ENCODE peak calls at places on chromosomes 4 and X, in seven cellular contexts. One of them, this sample, is unnamed. For H3K36me3, the result is how much of the 10 kb centered on the place peaks cover.

GRCh38 chr4:140168474-140168873 is 14.5 kb upstream of the MAML3 start:
- DNase-seq in HepG2: no peak
- DNase-seq in uterus: no peak
- DNase-seq in GM12878: no peak
- DNase-seq in body of pancreas: no peak
- DNase-seq in esophagus muscularis mucosa: no peak
- DNase-seq in right lobe of liver: no peak
- DNase-seq in this sample: no peak

GRCh38 chr4:167715176-167715575 is 377.2 kb upstream of the ANXA10 start:
- DNase-seq in esophagus muscularis mucosa: no peak
- DNase-seq in GM12878: no peak
- DNase-seq in body of pancreas: no peak
- DNase-seq in uterus: no peak
- DNase-seq in HepG2: no peak
- DNase-seq in right lobe of liver: no peak
- DNase-seq in this sample: no peak

GRCh38 chr4:5816101-5816500 is 76.8 kb downstream of the CRMP1 start:
- DNase-seq in GM12878: no peak
- DNase-seq in esophagus muscularis mucosa: no peak
- DNase-seq in HepG2: no peak
- DNase-seq in uterus: no peak
- DNase-seq in right lobe of liver: no peak
- DNase-seq in body of pancreas: no peak
- DNase-seq in this sample: no peak

GRCh38 chrX:17830211-17830610 is 30.9 kb downstream of the RAI2 start:
- DNase-seq in HepG2: no peak
- DNase-seq in esophagus muscularis mucosa: no peak
- DNase-seq in body of pancreas: no peak
- DNase-seq in GM12878: no peak
- DNase-seq in right lobe of liver: no peak
- DNase-seq in uterus: no peak
- DNase-seq in this sample: no peak

GRCh38 chr4:73099143-73099542 is 29.6 kb upstream of the COX18 start:
- DNase-seq in HepG2: no peak
- DNase-seq in GM12878: no peak
- DNase-seq in uterus: no peak
- DNase-seq in body of pancreas: no peak
- DNase-seq in right lobe of liver: no peak
- DNase-seq in esophagus muscularis mucosa: no peak
- DNase-seq in this sample: no peak

GRCh38 chrX:48468693-48469691 is 1.1 kb downstream of the SLC38A5 start:
- DNase-seq in GM12878: no peak
- DNase-seq in esophagus muscularis mucosa: no peak
- DNase-seq in uterus: no peak
- DNase-seq in HepG2: no peak
- DNase-seq in body of pancreas: no peak
- DNase-seq in right lobe of liver: peak
- DNase-seq in this sample: peak

GRCh38 chr4:164977243-164978164 is at the start of gene TRIM61:
- DNase-seq in uterus: no peak
- DNase-seq in HepG2: no peak
- DNase-seq in body of pancreas: no peak
- DNase-seq in GM12878: peak
- DNase-seq in right lobe of liver: peak
- DNase-seq in esophagus muscularis mucosa: peak
- DNase-seq in this sample: peak

GRCh38 chr4:184705692-184706091 is 28.2 kb downstream of the CENPU start:
- DNase-seq in esophagus muscularis mucosa: no peak
- DNase-seq in HepG2: no peak
- DNase-seq in body of pancreas: no peak
- DNase-seq in GM12878: no peak
- DNase-seq in right lobe of liver: no peak
- DNase-seq in uterus: no peak
- DNase-seq in this sample: no peak

GRCh38 chrX:68932611-68933010 is 103.8 kb downstream of the EFNB1 start:
- DNase-seq in right lobe of liver: no peak
- DNase-seq in body of pancreas: no peak
- DNase-seq in esophagus muscularis mucosa: no peak
- DNase-seq in GM12878: no peak
- DNase-seq in HepG2: no peak
- DNase-seq in uterus: no peak
- DNase-seq in this sample: no peak

GRCh38 chrX:103304705-103305104 is 6.1 kb downstream of the BEX2 start:
- DNase-seq in uterus: no peak
- DNase-seq in right lobe of liver: no peak
- DNase-seq in GM12878: no peak
- DNase-seq in body of pancreas: no peak
- DNase-seq in esophagus muscularis mucosa: no peak
- DNase-seq in HepG2: no peak
- DNase-seq in this sample: no peak

GRCh38 chr4:85968945-85969830 is 390.7 kb downstream of the MAPK10 start:
- DNase-seq in uterus: no peak
- DNase-seq in GM12878: no peak
- DNase-seq in esophagus muscularis mucosa: no peak
- DNase-seq in right lobe of liver: no peak
- DNase-seq in HepG2: peak
- DNase-seq in body of pancreas: no peak
- DNase-seq in this sample: peak

GRCh38 chrX:140918398-140919043 is 83.9 kb upstream of the SPANXB1 start:
- DNase-seq in HepG2: peak
- DNase-seq in GM12878: peak
- DNase-seq in uterus: no peak
- DNase-seq in body of pancreas: peak
- DNase-seq in right lobe of liver: no peak
- DNase-seq in esophagus muscularis mucosa: no peak
- DNase-seq in this sample: peak

GRCh38 chrX:30620980-30621716 is 32.1 kb upstream of the GK start:
- DNase-seq in right lobe of liver: no peak
- DNase-seq in esophagus muscularis mucosa: no peak
- DNase-seq in HepG2: no peak
- DNase-seq in uterus: peak
- DNase-seq in GM12878: no peak
- DNase-seq in body of pancreas: no peak
- DNase-seq in this sample: no peak

GRCh38 chr4:118834960-118835895 is 698 bp downstream of the SEC24D start:
- DNase-seq in esophagus muscularis mucosa: peak
- DNase-seq in uterus: peak
- DNase-seq in body of pancreas: peak
- DNase-seq in HepG2: peak
- DNase-seq in GM12878: peak
- DNase-seq in right lobe of liver: peak
- DNase-seq in this sample: peak
- TF ChIP-seq POLR2A in esophagus muscularis mucosa: no peak
- TF ChIP-seq POLR2A in uterus: peak
- TF ChIP-seq POLR2A in body of pancreas: peak
- TF ChIP-seq POLR2A in HepG2: peak
- TF ChIP-seq POLR2A in GM12878: peak
- TF ChIP-seq POLR2A in right lobe of liver: peak
- TF ChIP-seq POLR2A in this sample: peak

GRCh38 chr4:64911846-64912245 is 502.6 kb upstream of the TECRL start:
- DNase-seq in GM12878: no peak
- DNase-seq in right lobe of liver: no peak
- DNase-seq in uterus: no peak
- DNase-seq in esophagus muscularis mucosa: no peak
- DNase-seq in HepG2: no peak
- DNase-seq in body of pancreas: no peak
- DNase-seq in this sample: no peak
- H3K36me3 ChIP-seq in GM12878: under half
- H3K36me3 ChIP-seq in right lobe of liver: under half
- H3K36me3 ChIP-seq in uterus: under half
- H3K36me3 ChIP-seq in esophagus muscularis mucosa: under half
- H3K36me3 ChIP-seq in HepG2: under half
- H3K36me3 ChIP-seq in body of pancreas: under half
- H3K36me3 ChIP-seq in this sample: under half

DNA sequence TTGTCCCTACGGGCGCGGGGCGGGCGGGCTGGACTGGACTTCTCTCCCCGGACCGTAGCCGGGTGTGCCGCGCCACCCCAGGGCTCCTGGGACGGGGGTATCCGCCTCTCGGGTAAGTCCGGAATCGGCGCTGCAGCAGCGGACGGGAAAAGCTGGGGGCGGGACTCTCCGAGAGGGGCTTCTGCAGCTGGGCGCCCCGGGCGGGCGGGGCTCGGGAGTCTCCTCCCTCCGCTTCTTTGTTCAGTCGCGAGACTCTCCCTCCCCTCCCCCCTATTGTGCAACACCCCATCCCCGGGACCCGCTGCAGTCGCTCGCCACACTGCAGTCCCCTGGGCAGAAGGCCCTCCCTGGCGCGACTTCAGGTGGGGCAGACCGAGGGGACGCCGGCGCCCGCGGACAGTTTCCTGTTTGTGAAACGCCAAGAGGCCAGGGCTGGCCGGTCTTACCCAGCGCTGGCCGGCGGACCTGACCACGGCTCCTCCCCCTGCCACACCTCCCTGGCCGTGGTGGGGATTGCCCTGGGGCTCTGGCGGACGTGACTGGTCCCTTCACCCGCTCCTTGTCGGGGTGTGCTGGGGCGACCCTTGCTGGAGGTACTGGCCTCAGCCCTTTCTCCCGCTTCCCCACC is 966 bp downstream of the CCNG2 start:
- DNase-seq in right lobe of liver: peak
- DNase-seq in GM12878: peak
- DNase-seq in uterus: peak
- DNase-seq in body of pancreas: peak
- DNase-seq in esophagus muscularis mucosa: peak
- DNase-seq in HepG2: peak
- DNase-seq in this sample: peak
- TF ChIP-seq POLR2A in right lobe of liver: no peak
- TF ChIP-seq POLR2A in GM12878: peak
- TF ChIP-seq POLR2A in uterus: peak
- TF ChIP-seq POLR2A in body of pancreas: peak
- TF ChIP-seq POLR2A in esophagus muscularis mucosa: peak
- TF ChIP-seq POLR2A in HepG2: no peak
- TF ChIP-seq POLR2A in this sample: no peak

DNA sequence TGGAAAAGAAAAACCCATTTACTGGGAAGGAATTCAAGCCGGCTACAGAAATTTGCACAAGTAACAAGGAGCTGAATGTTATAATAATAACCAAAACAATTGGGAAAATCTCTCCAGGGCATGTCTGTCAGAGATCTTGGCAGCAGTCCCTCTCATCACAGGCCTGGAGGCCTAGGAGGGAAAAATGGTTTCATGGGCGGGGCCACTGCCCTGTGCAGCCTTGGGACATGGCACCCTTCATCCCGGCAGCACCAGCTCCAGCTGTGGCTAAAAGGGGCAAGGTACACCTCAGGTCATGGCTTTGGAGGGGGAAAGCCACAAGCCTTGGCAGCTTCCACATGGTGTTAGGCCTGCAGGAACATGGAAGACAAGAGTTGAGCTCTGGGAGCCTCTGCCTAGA is 513.1 kb upstream of the CNKSR2 start:
- DNase-seq in GM12878: no peak
- DNase-seq in body of pancreas: no peak
- DNase-seq in esophagus muscularis mucosa: no peak
- DNase-seq in right lobe of liver: no peak
- DNase-seq in HepG2: no peak
- DNase-seq in uterus: no peak
- DNase-seq in this sample: no peak
- H3K36me3 ChIP-seq in GM12878: under half
- H3K36me3 ChIP-seq in body of pancreas: under half
- H3K36me3 ChIP-seq in esophagus muscularis mucosa: under half
- H3K36me3 ChIP-seq in right lobe of liver: under half
- H3K36me3 ChIP-seq in HepG2: under half
- H3K36me3 ChIP-seq in uterus: under half
- H3K36me3 ChIP-seq in this sample: under half

GRCh38 chrX:70434914-70435586 is 9.6 kb upstream of the DLG3 start:
- DNase-seq in uterus: peak
- DNase-seq in GM12878: no peak
- DNase-seq in right lobe of liver: no peak
- DNase-seq in HepG2: no peak
- DNase-seq in esophagus muscularis mucosa: no peak
- DNase-seq in body of pancreas: no peak
- DNase-seq in this sample: no peak

GRCh38 chrX:70433848-70434351 is 10.7 kb upstream of the DLG3 start:
- DNase-seq in HepG2: peak
- DNase-seq in right lobe of liver: peak
- DNase-seq in uterus: peak
- DNase-seq in body of pancreas: peak
- DNase-seq in GM12878: no peak
- DNase-seq in esophagus muscularis mucosa: peak
- DNase-seq in this sample: peak

GRCh38 chrX:70432936-70433847 is 10.1 kb downstream of the GDPD2 start:
- DNase-seq in esophagus muscularis mucosa: no peak
- DNase-seq in right lobe of liver: no peak
- DNase-seq in HepG2: no peak
- DNase-seq in GM12878: no peak
- DNase-seq in uterus: no peak
- DNase-seq in body of pancreas: no peak
- DNase-seq in this sample: no peak

GRCh38 chrX:70436380-70436779 is 8.3 kb upstream of the DLG3 start:
- DNase-seq in HepG2: no peak
- DNase-seq in uterus: no peak
- DNase-seq in body of pancreas: no peak
- DNase-seq in GM12878: no peak
- DNase-seq in right lobe of liver: no peak
- DNase-seq in esophagus muscularis mucosa: no peak
- DNase-seq in this sample: no peak

DNA sequence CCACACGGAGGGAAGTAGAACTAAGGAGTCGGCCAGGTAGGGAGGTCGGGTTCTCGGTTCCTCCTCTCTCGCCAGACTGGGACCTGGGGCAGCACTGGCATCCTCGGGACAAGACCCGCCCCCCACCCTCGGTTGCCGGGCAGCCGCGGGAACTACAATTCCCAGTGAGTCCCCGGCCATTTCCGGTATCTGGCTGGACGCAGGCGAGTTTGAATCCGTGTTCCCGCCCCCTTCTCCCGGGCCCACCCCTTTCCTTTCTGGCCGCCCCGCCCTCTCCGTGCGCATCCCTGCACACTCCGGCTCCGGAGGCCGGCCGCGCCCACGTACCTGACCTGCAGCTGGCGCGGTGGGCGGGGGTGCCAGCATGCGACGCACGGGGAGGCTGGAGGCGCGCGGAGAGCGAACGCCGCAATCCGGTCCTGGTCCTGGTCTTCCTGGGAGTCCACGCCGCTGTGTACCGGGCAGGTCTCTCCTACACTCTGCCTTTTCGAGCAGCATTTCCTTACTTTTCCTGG is 10.2 kb upstream of the DLG3 start:
- DNase-seq in body of pancreas: peak
- DNase-seq in esophagus muscularis mucosa: peak
- DNase-seq in GM12878: no peak
- DNase-seq in right lobe of liver: peak
- DNase-seq in HepG2: peak
- DNase-seq in uterus: peak
- DNase-seq in this sample: peak
- TF ChIP-seq POLR2A in body of pancreas: peak
- TF ChIP-seq POLR2A in esophagus muscularis mucosa: no peak
- TF ChIP-seq POLR2A in GM12878: no peak
- TF ChIP-seq POLR2A in right lobe of liver: no peak
- TF ChIP-seq POLR2A in HepG2: no peak
- TF ChIP-seq POLR2A in uterus: peak
- TF ChIP-seq POLR2A in this sample: peak

DNA sequence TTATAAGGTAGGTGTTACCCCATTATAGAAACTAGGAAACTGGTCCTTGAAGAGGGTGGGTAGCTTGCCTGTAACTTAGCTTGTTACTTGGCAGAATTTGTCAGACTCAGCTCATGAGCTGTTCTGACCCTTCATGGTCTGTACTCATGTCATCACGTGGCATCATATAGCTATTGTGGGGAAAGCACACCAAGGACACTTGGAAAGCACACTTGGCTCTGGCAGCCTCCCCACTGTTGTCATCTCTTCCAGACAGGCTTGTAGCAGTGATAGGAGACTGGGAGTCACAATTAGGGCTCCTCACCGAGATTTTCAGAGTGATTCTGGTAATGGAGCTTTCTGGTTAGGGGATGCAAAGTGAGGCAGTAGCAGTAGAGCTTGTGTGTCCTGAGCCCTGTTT is 30.4 kb downstream of the ADH5 start:
- DNase-seq in body of pancreas: no peak
- DNase-seq in uterus: no peak
- DNase-seq in right lobe of liver: no peak
- DNase-seq in HepG2: no peak
- DNase-seq in GM12878: no peak
- DNase-seq in esophagus muscularis mucosa: no peak
- DNase-seq in this sample: no peak
- H3K36me3 ChIP-seq in body of pancreas: under half
- H3K36me3 ChIP-seq in uterus: under half
- H3K36me3 ChIP-seq in right lobe of liver: under half
- H3K36me3 ChIP-seq in HepG2: under half
- H3K36me3 ChIP-seq in GM12878: under half
- H3K36me3 ChIP-seq in esophagus muscularis mucosa: under half
- H3K36me3 ChIP-seq in this sample: under half

This sample was measured in thyroid gland.